ENCODE peak calls at places on chromosomes 3 and 15, in eight cellular contexts. K is right cardiac atrium, Y is SW480, T is sciatic nerve, G is neural progenitor cell, Q is HL-60, L is GM03348, R is HEK293T. E is an unnamed sample.

GRCh38 chr3:57555316-57555715 is 758 bp upstream of the PDE12 start:
- DNase-seq in K (no peak), R (peak), L (no peak), T (no peak), G (no peak), Y (no peak), Q (no peak), E (no peak)

GRCh38 chr3:122587572-122587971 is 10.1 kb downstream of the PARP15 start:
- DNase-seq in K (no peak), Q (no peak), L (no peak), R (no peak), T (no peak), Y (no peak), G (no peak), E (no peak)

GRCh38 chr3:123750209-123750608 is 133.9 kb downstream of the MYLK start:
- DNase-seq in K (no peak), Y (no peak), T (no peak), L (no peak), R (no peak), Q (no peak), G (no peak), E (no peak)

GRCh38 chr3:14602804-14603644 is 48.5 kb upstream of the CCDC174 start:
- DNase-seq in R (peak), T (no peak), G (peak), Q (no peak), K (no peak), Y (peak), L (peak), E (peak)

GRCh38 chr15:36882487-36883108 is 217.8 kb downstream of the MEIS2 start:
- DNase-seq in G (peak), R (no peak), Q (no peak), T (no peak), K (peak), Y (no peak), L (no peak), E (no peak)

GRCh38 chr15:65132841-65133549 is 613 bp downstream of the PDCD7 start:
- DNase-seq in G (peak), R (peak), K (peak), L (peak), Q (peak), T (peak), Y (peak), E (peak)

GRCh38 chr3:57006949-57007419 is 53.5 kb upstream of the SPATA12 start:
- DNase-seq in Y (no peak), L (peak), R (no peak), T (no peak), Q (no peak), K (peak), G (no peak), E (no peak)

GRCh38 chr3:137024348-137024747 is 66.6 kb downstream of the IL20RB start:
- DNase-seq in R (no peak), K (no peak), G (no peak), Y (no peak), L (no peak), T (no peak), Q (no peak), E (no peak)

GRCh38 chr15:29952245-29952644 is 130.0 kb upstream of the TJP1 start:
- DNase-seq in T (no peak), R (no peak), K (no peak), Q (no peak), Y (no peak), L (no peak), G (peak), E (no peak)

GRCh38 chr15:76885212-76885611 is 19.9 kb downstream of the SCAPER start:
- DNase-seq in T (no peak), Q (no peak), L (no peak), G (no peak), R (no peak), K (no peak), Y (no peak), E (no peak)

GRCh38 chr15:77420610-77421369 is at the start of gene HMG20A:
- DNase-seq in K (peak), Y (peak), Q (peak), T (peak), L (peak), G (peak), R (peak), E (peak)

GRCh38 chr3:40035177-40035576 is 225.8 kb downstream of the MYRIP start:
- DNase-seq in Q (no peak), K (no peak), L (peak), T (no peak), R (no peak), G (no peak), Y (no peak), E (no peak)

GRCh38 chr3:126530171-126531050 is 6.5 kb downstream of the CHST13 start:
- DNase-seq in G (no peak), K (peak), Y (peak), T (no peak), L (no peak), Q (peak), R (no peak), E (no peak)

GRCh38 chr3:71162221-71162620 is 421.3 kb downstream of the FOXP1 start:
- DNase-seq in L (no peak), G (no peak), Y (no peak), K (no peak), Q (no peak), R (no peak), T (no peak), E (no peak)

GRCh38 chr3:138188013-138188352 is 882 bp downstream of the ARMC8 start:
- DNase-seq in K (no peak), G (no peak), R (no peak), Q (no peak), L (no peak), T (no peak), Y (no peak), E (no peak)

GRCh38 chr3:126512026-126512425 is 5.5 kb downstream of the UROC1 start:
- DNase-seq in Q (no peak), G (no peak), K (no peak), Y (peak), T (peak), L (no peak), R (no peak), E (no peak)

GRCh38 chr3:183697610-183698317 is at the start of gene YEATS2:
- DNase-seq in Y (peak), T (peak), Q (peak), L (peak), G (peak), K (peak), R (peak), E (peak)

GRCh38 chr15:68436680-68437079 is 4.7 kb upstream of the ITGA11 start:
- DNase-seq in R (no peak), Y (no peak), K (no peak), G (no peak), T (no peak), Q (no peak), L (no peak), E (no peak)

GRCh38 chr3:48851407-48851806 is 3.7 kb upstream of the PRKAR2A start:
- DNase-seq in K (no peak), Q (no peak), G (peak), Y (no peak), R (no peak), T (no peak), L (no peak), E (no peak)

GRCh38 chr3:187368251-187368733 is at the start of gene RTP4:
- DNase-seq in G (no peak), Y (peak), K (no peak), T (no peak), L (peak), R (no peak), Q (no peak), E (no peak)

GRCh38 chr3:159486580-159486979 is 502.1 kb upstream of the IL12A start:
- DNase-seq in K (no peak), R (peak), Y (peak), Q (no peak), T (no peak), L (no peak), G (peak), E (peak)

GRCh38 chr15:31352911-31353811 is 26.5 kb downstream of the KLF13 start:
- DNase-seq in R (no peak), K (peak), T (peak), Q (no peak), G (no peak), L (peak), Y (peak), E (peak)

GRCh38 chr3:171980578-171981270 is 58.7 kb upstream of the FNDC3B start:
- DNase-seq in G (no peak), Q (no peak), T (no peak), Y (no peak), R (no peak), K (no peak), L (peak), E (no peak)

GRCh38 chr3:58824285-58824684 is 157.7 kb upstream of the FAM3D start:
- DNase-seq in L (peak), Y (peak), G (peak), R (peak), Q (no peak), T (no peak), K (peak), E (peak)

GRCh38 chr3:197527569-197527968 is 28.2 kb downstream of the BDH1 start:
- DNase-seq in Q (no peak), R (no peak), T (no peak), L (no peak), K (no peak), G (no peak), Y (no peak), E (no peak)

GRCh38 chr3:179179979-179180758 is 32.0 kb downstream of the PIK3CA start:
- DNase-seq in Q (no peak), L (peak), G (no peak), R (no peak), T (no peak), K (no peak), Y (no peak), E (no peak)

E was measured in WERI-Rb-1.